ENCODE peak calls at places on chromosome 12, in eight cellular contexts. One of them, this sample, is unnamed.

GRCh38 chr12:2627343-2628191 is 167.2 kb upstream of the FKBP4 start:
- DNase-seq in endothelial cell of umbilical vein: no peak
- DNase-seq in mesendoderm: peak; percentile 66
- DNase-seq in GM23248: no peak
- DNase-seq in MM.1S: no peak
- DNase-seq in HCT116: no peak
- DNase-seq in IMR-90: no peak
- DNase-seq in Karpas-422: no peak
- DNase-seq in this sample: no peak

GRCh38 chr12:13090054-13090453 is 13.4 kb downstream of the GSG1 start:
- DNase-seq in endothelial cell of umbilical vein: no peak
- DNase-seq in GM23248: no peak
- DNase-seq in IMR-90: no peak
- DNase-seq in MM.1S: no peak
- DNase-seq in Karpas-422: no peak
- DNase-seq in mesendoderm: no peak
- DNase-seq in HCT116: no peak
- DNase-seq in this sample: no peak

GRCh38 chr12:120453060-120453761 is 7.0 kb downstream of the GATC start:
- DNase-seq in mesendoderm: no peak
- DNase-seq in HCT116: no peak
- DNase-seq in IMR-90: no peak
- DNase-seq in MM.1S: no peak
- DNase-seq in GM23248: no peak
- DNase-seq in Karpas-422: no peak
- DNase-seq in endothelial cell of umbilical vein: no peak
- DNase-seq in this sample: no peak

GRCh38 chr12:79911889-79912656 is 22.8 kb downstream of the PPP1R12A start:
- DNase-seq in HCT116: no peak
- DNase-seq in endothelial cell of umbilical vein: no peak
- DNase-seq in MM.1S: no peak
- DNase-seq in IMR-90: peak; percentile 59
- DNase-seq in mesendoderm: peak; percentile 75
- DNase-seq in GM23248: peak; percentile 42
- DNase-seq in Karpas-422: no peak
- DNase-seq in this sample: peak; percentile 35

GRCh38 chr12:124683330-124683662 is 115.9 kb upstream of the NCOR2 start:
- DNase-seq in GM23248: no peak
- DNase-seq in MM.1S: no peak
- DNase-seq in mesendoderm: peak; percentile 88
- DNase-seq in endothelial cell of umbilical vein: no peak
- DNase-seq in Karpas-422: no peak
- DNase-seq in IMR-90: peak; percentile 18
- DNase-seq in HCT116: no peak
- DNase-seq in this sample: peak; percentile 90

GRCh38 chr12:106296179-106296877 is 6.2 kb upstream of the TCP11L2 start:
- DNase-seq in IMR-90: peak; percentile 91
- DNase-seq in HCT116: peak; percentile 64
- DNase-seq in GM23248: peak; percentile 92
- DNase-seq in mesendoderm: no peak
- DNase-seq in Karpas-422: no peak
- DNase-seq in endothelial cell of umbilical vein: no peak
- DNase-seq in MM.1S: no peak
- DNase-seq in this sample: peak; percentile 98

GRCh38 chr12:100251917-100252316 is 15.0 kb downstream of the DEPDC4 start:
- DNase-seq in mesendoderm: no peak
- DNase-seq in HCT116: no peak
- DNase-seq in endothelial cell of umbilical vein: no peak
- DNase-seq in GM23248: no peak
- DNase-seq in IMR-90: no peak
- DNase-seq in Karpas-422: no peak
- DNase-seq in MM.1S: no peak
- DNase-seq in this sample: peak; percentile 52

GRCh38 chr12:114895822-114896221 is 211.8 kb upstream of the TBX3 start:
- DNase-seq in MM.1S: no peak
- DNase-seq in IMR-90: peak; percentile 42
- DNase-seq in HCT116: no peak
- DNase-seq in Karpas-422: no peak
- DNase-seq in GM23248: no peak
- DNase-seq in endothelial cell of umbilical vein: no peak
- DNase-seq in mesendoderm: peak; percentile 34
- DNase-seq in this sample: no peak

GRCh38 chr12:106433055-106433454 is 75.5 kb downstream of the POLR3B start:
- DNase-seq in HCT116: no peak
- DNase-seq in Karpas-422: no peak
- DNase-seq in GM23248: no peak
- DNase-seq in IMR-90: no peak
- DNase-seq in MM.1S: no peak
- DNase-seq in mesendoderm: no peak
- DNase-seq in endothelial cell of umbilical vein: no peak
- DNase-seq in this sample: no peak

GRCh38 chr12:75790219-75790618 is 241.4 kb downstream of the PHLDA1 start:
- DNase-seq in MM.1S: no peak
- DNase-seq in HCT116: no peak
- DNase-seq in mesendoderm: no peak
- DNase-seq in GM23248: peak; percentile 71
- DNase-seq in endothelial cell of umbilical vein: no peak
- DNase-seq in IMR-90: peak; percentile 38
- DNase-seq in Karpas-422: no peak
- DNase-seq in this sample: peak; percentile 35

GRCh38 chr12:1093166-1093751 is 102.2 kb downstream of the ERC1 start:
- DNase-seq in Karpas-422: peak; percentile 85
- DNase-seq in IMR-90: peak; percentile 67
- DNase-seq in endothelial cell of umbilical vein: peak; percentile 73
- DNase-seq in HCT116: peak; percentile 53
- DNase-seq in MM.1S: peak; percentile 64
- DNase-seq in mesendoderm: peak; percentile 78
- DNase-seq in GM23248: peak; percentile 67
- DNase-seq in this sample: peak; percentile 77

GRCh38 chr12:79439179-79439825 is 251.5 kb downstream of the PAWR start:
- DNase-seq in mesendoderm: no peak
- DNase-seq in Karpas-422: no peak
- DNase-seq in IMR-90: no peak
- DNase-seq in GM23248: no peak
- DNase-seq in endothelial cell of umbilical vein: peak; percentile 87
- DNase-seq in HCT116: no peak
- DNase-seq in MM.1S: no peak
- DNase-seq in this sample: no peak

GRCh38 chr12:93572712-93573551 is 457 bp downstream of the SOCS2 start:
- DNase-seq in mesendoderm: peak; percentile 79
- DNase-seq in MM.1S: no peak
- DNase-seq in GM23248: peak; percentile 76
- DNase-seq in HCT116: no peak
- DNase-seq in IMR-90: peak; percentile 23
- DNase-seq in endothelial cell of umbilical vein: peak; percentile 36
- DNase-seq in Karpas-422: no peak
- DNase-seq in this sample: peak; percentile 46

GRCh38 chr12:124315316-124315924 is 20.5 kb downstream of the RFLNA start:
- DNase-seq in GM23248: no peak
- DNase-seq in endothelial cell of umbilical vein: no peak
- DNase-seq in Karpas-422: no peak
- DNase-seq in MM.1S: no peak
- DNase-seq in IMR-90: no peak
- DNase-seq in HCT116: no peak
- DNase-seq in mesendoderm: no peak
- DNase-seq in this sample: no peak

GRCh38 chr12:48197549-48197966 is 5.5 kb downstream of the OR10AD1 start:
- DNase-seq in GM23248: peak; percentile 74
- DNase-seq in mesendoderm: peak; percentile 31
- DNase-seq in endothelial cell of umbilical vein: peak; percentile 62
- DNase-seq in IMR-90: no peak
- DNase-seq in HCT116: peak; percentile 23
- DNase-seq in Karpas-422: peak; percentile 72
- DNase-seq in MM.1S: peak; percentile 61
- DNase-seq in this sample: peak; percentile 43

GRCh38 chr12:34163443-34163842 is 141.1 kb downstream of the ALG10 start:
- DNase-seq in MM.1S: no peak
- DNase-seq in GM23248: no peak
- DNase-seq in Karpas-422: no peak
- DNase-seq in endothelial cell of umbilical vein: no peak
- DNase-seq in mesendoderm: no peak
- DNase-seq in HCT116: no peak
- DNase-seq in IMR-90: no peak
- DNase-seq in this sample: peak; percentile 43

GRCh38 chr12:84974177-84974815 is 61.7 kb upstream of the SLC6A15 start:
- DNase-seq in Karpas-422: no peak
- DNase-seq in IMR-90: no peak
- DNase-seq in GM23248: peak; percentile 21
- DNase-seq in mesendoderm: peak; percentile 31
- DNase-seq in MM.1S: no peak
- DNase-seq in endothelial cell of umbilical vein: no peak
- DNase-seq in HCT116: no peak
- DNase-seq in this sample: no peak
- H3K27ac ChIP-seq in Karpas-422: no peak overlapping the region
- H3K27ac ChIP-seq in IMR-90: no peak overlapping the region
- H3K27ac ChIP-seq in GM23248: no peak overlapping the region
- H3K27ac ChIP-seq in mesendoderm: no peak overlapping the region
- H3K27ac ChIP-seq in MM.1S: no peak overlapping the region
- H3K27ac ChIP-seq in endothelial cell of umbilical vein: no peak overlapping the region
- H3K27ac ChIP-seq in HCT116: no peak overlapping the region
- H3K27ac ChIP-seq in this sample: no peak overlapping the region

GRCh38 chr12:108806921-108807320 is 50.5 kb downstream of the SSH1 start:
- DNase-seq in IMR-90: no peak
- DNase-seq in GM23248: peak; percentile 9
- DNase-seq in HCT116: no peak
- DNase-seq in mesendoderm: no peak
- DNase-seq in MM.1S: no peak
- DNase-seq in endothelial cell of umbilical vein: no peak
- DNase-seq in Karpas-422: no peak
- DNase-seq in this sample: no peak

GRCh38 chr12:108804361-108804949 is 52.9 kb downstream of the SSH1 start:
- DNase-seq in mesendoderm: no peak
- DNase-seq in IMR-90: peak; percentile 95
- DNase-seq in Karpas-422: no peak
- DNase-seq in MM.1S: no peak
- DNase-seq in GM23248: peak; percentile 91
- DNase-seq in endothelial cell of umbilical vein: peak; percentile 62
- DNase-seq in HCT116: no peak
- DNase-seq in this sample: no peak

GRCh38 chr12:108803428-108804105 is 53.8 kb downstream of the SSH1 start:
- DNase-seq in GM23248: peak; percentile 95
- DNase-seq in mesendoderm: peak; percentile 86
- DNase-seq in IMR-90: peak; percentile 94
- DNase-seq in MM.1S: peak; percentile 71
- DNase-seq in Karpas-422: peak; percentile 90
- DNase-seq in HCT116: peak; percentile 69
- DNase-seq in endothelial cell of umbilical vein: peak; percentile 94
- DNase-seq in this sample: peak; percentile 96

GRCh38 chr12:108806350-108806749 is 51.0 kb downstream of the SSH1 start:
- DNase-seq in mesendoderm: no peak
- DNase-seq in MM.1S: no peak
- DNase-seq in IMR-90: peak; percentile 40
- DNase-seq in HCT116: no peak
- DNase-seq in Karpas-422: no peak
- DNase-seq in endothelial cell of umbilical vein: no peak
- DNase-seq in GM23248: peak; percentile 13
- DNase-seq in this sample: no peak

DNA sequence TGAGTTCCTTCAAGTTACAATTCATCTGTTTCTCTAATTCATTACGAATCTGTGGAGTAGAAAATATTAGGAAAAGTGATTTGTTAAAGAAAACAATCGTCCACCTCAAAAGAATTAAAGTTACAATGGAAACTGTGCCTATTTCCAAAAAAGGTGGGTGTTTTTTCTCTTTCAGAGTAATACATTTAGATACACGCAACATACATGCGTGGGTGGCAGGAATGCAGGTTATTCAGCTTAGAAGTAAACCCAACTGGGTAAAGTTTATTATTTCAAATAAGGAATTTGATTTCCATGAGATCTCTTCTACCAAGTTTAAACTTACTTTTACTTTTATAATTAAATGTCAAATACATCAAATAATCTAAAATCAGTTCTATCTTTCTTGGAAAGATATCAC is 52.2 kb downstream of the SSH1 start:
- DNase-seq in mesendoderm: no peak
- DNase-seq in GM23248: peak; percentile 85
- DNase-seq in HCT116: no peak
- DNase-seq in IMR-90: peak; percentile 90
- DNase-seq in endothelial cell of umbilical vein: no peak
- DNase-seq in Karpas-422: no peak
- DNase-seq in MM.1S: no peak
- DNase-seq in this sample: no peak
- H3K9ac ChIP-seq in mesendoderm: no peak overlapping the region
- H3K9ac ChIP-seq in GM23248: peak overlapping the region; percentile 88
- H3K9ac ChIP-seq in HCT116: peak overlapping the region; percentile 5
- H3K9ac ChIP-seq in IMR-90: peak overlapping the region; percentile 63
- H3K9ac ChIP-seq in endothelial cell of umbilical vein: no peak overlapping the region
- H3K9ac ChIP-seq in Karpas-422: no peak overlapping the region
- H3K9ac ChIP-seq in MM.1S: no peak overlapping the region
- H3K9ac ChIP-seq in this sample: no peak overlapping the region

GRCh38 chr12:62375603-62376002 is 91.0 kb upstream of the MON2 start:
- DNase-seq in HCT116: no peak
- DNase-seq in mesendoderm: no peak
- DNase-seq in IMR-90: no peak
- DNase-seq in endothelial cell of umbilical vein: no peak
- DNase-seq in MM.1S: no peak
- DNase-seq in Karpas-422: no peak
- DNase-seq in GM23248: no peak
- DNase-seq in this sample: no peak

GRCh38 chr12:62371661-62372060 is 95.0 kb upstream of the MON2 start:
- DNase-seq in MM.1S: no peak
- DNase-seq in GM23248: no peak
- DNase-seq in IMR-90: no peak
- DNase-seq in HCT116: no peak
- DNase-seq in mesendoderm: no peak
- DNase-seq in Karpas-422: no peak
- DNase-seq in endothelial cell of umbilical vein: no peak
- DNase-seq in this sample: no peak

GRCh38 chr12:62370189-62370588 is 96.4 kb upstream of the MON2 start:
- DNase-seq in GM23248: no peak
- DNase-seq in IMR-90: no peak
- DNase-seq in endothelial cell of umbilical vein: no peak
- DNase-seq in MM.1S: no peak
- DNase-seq in Karpas-422: no peak
- DNase-seq in HCT116: no peak
- DNase-seq in mesendoderm: no peak
- DNase-seq in this sample: no peak

GRCh38 chr12:62372825-62373224 is 93.8 kb upstream of the MON2 start:
- DNase-seq in Karpas-422: no peak
- DNase-seq in mesendoderm: no peak
- DNase-seq in IMR-90: no peak
- DNase-seq in HCT116: no peak
- DNase-seq in endothelial cell of umbilical vein: no peak
- DNase-seq in MM.1S: no peak
- DNase-seq in GM23248: no peak
- DNase-seq in this sample: no peak

GRCh38 chr12:62372134-62372533 is 94.5 kb upstream of the MON2 start:
- DNase-seq in IMR-90: no peak
- DNase-seq in endothelial cell of umbilical vein: no peak
- DNase-seq in mesendoderm: no peak
- DNase-seq in MM.1S: no peak
- DNase-seq in HCT116: no peak
- DNase-seq in Karpas-422: no peak
- DNase-seq in GM23248: peak; percentile 6
- DNase-seq in this sample: no peak
- H3K27ac ChIP-seq in IMR-90: no peak overlapping the region
- H3K27ac ChIP-seq in endothelial cell of umbilical vein: no peak overlapping the region
- H3K27ac ChIP-seq in mesendoderm: no peak overlapping the region
- H3K27ac ChIP-seq in MM.1S: no peak overlapping the region
- H3K27ac ChIP-seq in HCT116: no peak overlapping the region
- H3K27ac ChIP-seq in Karpas-422: no peak overlapping the region
- H3K27ac ChIP-seq in GM23248: no peak overlapping the region
- H3K27ac ChIP-seq in this sample: no peak overlapping the region

DNA sequence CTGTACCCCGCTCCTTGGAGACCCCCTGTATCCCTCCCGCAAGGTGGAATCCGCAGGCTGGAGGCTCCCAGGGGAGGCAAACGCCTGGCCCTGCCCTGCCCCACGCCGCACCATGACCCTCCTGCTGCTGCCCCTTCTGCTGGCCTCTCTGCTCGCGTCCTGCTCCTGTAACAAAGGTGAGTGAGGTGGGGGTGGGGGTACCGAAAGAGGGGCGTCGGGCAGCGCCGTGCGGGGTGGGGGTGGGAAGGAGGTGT is 293 bp downstream of the CLSTN3 start:
- DNase-seq in Karpas-422: no peak
- DNase-seq in endothelial cell of umbilical vein: no peak
- DNase-seq in HCT116: no peak
- DNase-seq in GM23248: no peak
- DNase-seq in IMR-90: no peak
- DNase-seq in MM.1S: no peak
- DNase-seq in mesendoderm: no peak
- DNase-seq in this sample: no peak
- H3K9ac ChIP-seq in Karpas-422: peak overlapping the region; percentile 78
- H3K9ac ChIP-seq in endothelial cell of umbilical vein: peak overlapping the region; percentile 74
- H3K9ac ChIP-seq in HCT116: peak overlapping the region; percentile 59
- H3K9ac ChIP-seq in GM23248: peak overlapping the region; percentile 16
- H3K9ac ChIP-seq in IMR-90: peak overlapping the region; percentile 91
- H3K9ac ChIP-seq in MM.1S: peak overlapping the region; percentile 74
- H3K9ac ChIP-seq in mesendoderm: peak overlapping the region; percentile 69
- H3K9ac ChIP-seq in this sample: peak overlapping the region; percentile 37

This sample was measured in PC-3.